ENCODE peak calls at places on chromosomes 1 and 21, in four cellular contexts. One of them, this sample, is unnamed.

GRCh38 chr1:938088-938683 is 14.5 kb downstream of the SAMD11 start:
- DNase-seq in tibial nerve: no peak
- DNase-seq in lower leg skin: no peak
- DNase-seq in NB4: no peak
- DNase-seq in this sample: no peak

GRCh38 chr1:246294263-246294662 is 212.8 kb downstream of the SMYD3 start:
- DNase-seq in tibial nerve: no peak
- DNase-seq in lower leg skin: no peak
- DNase-seq in NB4: no peak
- DNase-seq in this sample: no peak

GRCh38 chr1:227889863-227890405 is 57.8 kb downstream of the WNT9A start:
- DNase-seq in tibial nerve: no peak
- DNase-seq in lower leg skin: no peak
- DNase-seq in NB4: no peak
- DNase-seq in this sample: no peak

GRCh38 chr1:109241841-109242301 is 7.5 kb upstream of the CELSR2 start:
- DNase-seq in tibial nerve: no peak
- DNase-seq in lower leg skin: no peak
- DNase-seq in NB4: no peak
- DNase-seq in this sample: no peak

GRCh38 chr1:112674986-112675727 is 698 bp downstream of the MOV10 start:
- DNase-seq in tibial nerve: no peak
- DNase-seq in lower leg skin: no peak
- DNase-seq in NB4: peak
- DNase-seq in this sample: no peak

GRCh38 chr1:172990598-172991215 is 60.0 kb downstream of the TNFSF18 start:
- DNase-seq in tibial nerve: no peak
- DNase-seq in lower leg skin: no peak
- DNase-seq in NB4: no peak
- DNase-seq in this sample: peak

GRCh38 chr1:36086529-36087232 is 2.0 kb upstream of the ADPRS start:
- DNase-seq in tibial nerve: no peak
- DNase-seq in lower leg skin: no peak
- DNase-seq in NB4: no peak
- DNase-seq in this sample: no peak

GRCh38 chr1:17098440-17099317 is 20.6 kb downstream of the PADI2 start:
- DNase-seq in tibial nerve: no peak
- DNase-seq in lower leg skin: no peak
- DNase-seq in NB4: peak
- DNase-seq in this sample: no peak

GRCh38 chr1:91553196-91553595 is 52.5 kb downstream of the CDC7 start:
- DNase-seq in tibial nerve: peak
- DNase-seq in lower leg skin: no peak
- DNase-seq in NB4: no peak
- DNase-seq in this sample: peak

GRCh38 chr1:41361495-41362356 is 492 bp downstream of the FOXO6 start:
- DNase-seq in tibial nerve: no peak
- DNase-seq in lower leg skin: no peak
- DNase-seq in NB4: peak
- DNase-seq in this sample: no peak

GRCh38 chr1:81435175-81435574 is 365.6 kb upstream of the ADGRL2 start:
- DNase-seq in tibial nerve: no peak
- DNase-seq in lower leg skin: no peak
- DNase-seq in NB4: no peak
- DNase-seq in this sample: no peak

GRCh38 chr1:96187027-96187426 is 534.6 kb upstream of the PTBP2 start:
- DNase-seq in tibial nerve: no peak
- DNase-seq in lower leg skin: no peak
- DNase-seq in NB4: no peak
- DNase-seq in this sample: no peak

GRCh38 chr1:166925791-166926483 is 49.4 kb downstream of the ILDR2 start:
- DNase-seq in tibial nerve: no peak
- DNase-seq in lower leg skin: no peak
- DNase-seq in NB4: no peak
- DNase-seq in this sample: peak

GRCh38 chr1:17661546-17662157 is 93.5 kb upstream of the ACTL8 start:
- DNase-seq in tibial nerve: peak
- DNase-seq in lower leg skin: peak
- DNase-seq in NB4: peak
- DNase-seq in this sample: no peak

GRCh38 chr1:157862114-157863070 is 20.8 kb upstream of the CD5L start:
- DNase-seq in tibial nerve: no peak
- DNase-seq in lower leg skin: no peak
- DNase-seq in NB4: peak
- DNase-seq in this sample: no peak

GRCh38 chr1:228935855-228936727 is 200.8 kb downstream of the RHOU start:
- DNase-seq in tibial nerve: peak
- DNase-seq in lower leg skin: no peak
- DNase-seq in NB4: peak
- DNase-seq in this sample: no peak

GRCh38 chr1:226419284-226419683 is 11.4 kb upstream of the PARP1 start:
- DNase-seq in tibial nerve: no peak
- DNase-seq in lower leg skin: no peak
- DNase-seq in NB4: no peak
- DNase-seq in this sample: no peak

GRCh38 chr1:11796036-11796828 is 9.5 kb downstream of the MTHFR start:
- DNase-seq in tibial nerve: no peak
- DNase-seq in lower leg skin: no peak
- DNase-seq in NB4: no peak
- DNase-seq in this sample: no peak

GRCh38 chr1:26360807-26361604 is 7.1 kb upstream of the CRYBG2 start:
- DNase-seq in tibial nerve: no peak
- DNase-seq in lower leg skin: no peak
- DNase-seq in NB4: no peak
- DNase-seq in this sample: no peak

GRCh38 chr1:26362331-26362730 is 8.4 kb upstream of the CRYBG2 start:
- DNase-seq in tibial nerve: no peak
- DNase-seq in lower leg skin: no peak
- DNase-seq in NB4: no peak
- DNase-seq in this sample: no peak

GRCh38 chr1:26361605-26362122 is 7.7 kb upstream of the CRYBG2 start:
- DNase-seq in tibial nerve: no peak
- DNase-seq in lower leg skin: no peak
- DNase-seq in NB4: no peak
- DNase-seq in this sample: no peak

GRCh38 chr1:26364956-26365355 is 7.6 kb downstream of the ZNF683 start:
- DNase-seq in tibial nerve: no peak
- DNase-seq in lower leg skin: no peak
- DNase-seq in NB4: no peak
- DNase-seq in this sample: no peak

GRCh38 chr1:26363549-26364448 is 8.8 kb downstream of the ZNF683 start:
- DNase-seq in tibial nerve: peak
- DNase-seq in lower leg skin: peak
- DNase-seq in NB4: peak
- DNase-seq in this sample: no peak
- H3K4me3 ChIP-seq in tibial nerve: no peak
- H3K4me3 ChIP-seq in lower leg skin: no peak
- H3K4me3 ChIP-seq in NB4: no peak
- H3K4me3 ChIP-seq in this sample: no peak

GRCh38 chr1:31715097-31715872 is 11.5 kb upstream of the COL16A1 start:
- DNase-seq in tibial nerve: peak
- DNase-seq in lower leg skin: peak
- DNase-seq in NB4: peak
- DNase-seq in this sample: peak
- H3K4me3 ChIP-seq in tibial nerve: peak
- H3K4me3 ChIP-seq in lower leg skin: no peak
- H3K4me3 ChIP-seq in NB4: no peak
- H3K4me3 ChIP-seq in this sample: peak

GRCh38 chr1:6871300-6871972 is 86.2 kb downstream of the CAMTA1 start:
- DNase-seq in tibial nerve: no peak
- DNase-seq in lower leg skin: no peak
- DNase-seq in NB4: no peak
- DNase-seq in this sample: no peak
- H3K4me3 ChIP-seq in tibial nerve: no peak
- H3K4me3 ChIP-seq in lower leg skin: no peak
- H3K4me3 ChIP-seq in NB4: no peak
- H3K4me3 ChIP-seq in this sample: no peak

GRCh38 chr1:47433453-47434050 is 4.3 kb upstream of the FOXD2 start:
- DNase-seq in tibial nerve: no peak
- DNase-seq in lower leg skin: no peak
- DNase-seq in NB4: no peak
- DNase-seq in this sample: no peak
- H3K4me3 ChIP-seq in tibial nerve: peak
- H3K4me3 ChIP-seq in lower leg skin: no peak
- H3K4me3 ChIP-seq in NB4: no peak
- H3K4me3 ChIP-seq in this sample: peak

GRCh38 chr21:39444406-39445145 is 1.0 kb downstream of the LCA5L start:
- DNase-seq in tibial nerve: no peak
- DNase-seq in lower leg skin: no peak
- DNase-seq in NB4: peak
- DNase-seq in this sample: peak
- H3K4me3 ChIP-seq in tibial nerve: peak
- H3K4me3 ChIP-seq in lower leg skin: peak
- H3K4me3 ChIP-seq in NB4: peak
- H3K4me3 ChIP-seq in this sample: peak

DNA sequence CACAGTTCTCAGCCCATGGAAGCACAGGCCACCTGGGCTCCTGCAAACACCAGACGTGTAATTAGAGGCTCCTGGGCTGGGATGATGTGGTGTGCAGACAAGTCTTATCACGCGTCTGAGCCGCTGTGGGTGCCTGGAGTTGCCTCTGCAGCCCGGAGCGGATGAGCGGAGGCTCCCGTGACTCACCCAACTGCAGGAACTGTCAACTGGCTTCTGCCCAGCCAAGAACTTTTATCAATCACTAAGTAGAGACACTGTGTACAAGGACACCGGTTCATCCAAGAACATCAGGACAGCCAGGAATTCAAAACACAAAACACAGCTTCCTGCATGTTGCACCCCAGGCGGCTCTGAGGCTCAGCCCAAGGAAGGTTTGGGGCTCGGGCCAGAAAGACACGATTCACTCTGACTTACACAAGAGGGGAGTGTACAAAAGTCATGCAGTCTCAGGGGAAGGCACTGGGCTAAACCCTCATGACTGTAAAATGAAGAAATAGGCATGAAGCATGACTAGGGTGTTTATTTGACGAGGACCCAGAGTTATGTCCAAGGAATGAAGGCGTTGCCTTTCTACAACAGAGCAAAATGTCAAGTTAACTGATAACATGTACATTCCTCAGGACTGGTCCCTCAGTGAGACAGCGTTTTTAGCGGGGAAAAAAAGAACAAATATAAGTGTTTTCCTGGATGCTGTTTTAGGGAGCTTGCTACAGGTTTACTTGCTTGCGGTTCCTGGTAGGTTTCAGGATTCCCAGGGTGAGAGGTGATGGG is 21.1 kb downstream of the ERRFI1 start:
- DNase-seq in tibial nerve: peak
- DNase-seq in lower leg skin: peak
- DNase-seq in NB4: peak
- DNase-seq in this sample: peak
- H3K4me3 ChIP-seq in tibial nerve: no peak
- H3K4me3 ChIP-seq in lower leg skin: no peak
- H3K4me3 ChIP-seq in NB4: peak
- H3K4me3 ChIP-seq in this sample: no peak

This sample was measured in skeletal muscle cell.